ENCODE peak calls at places on chromosomes 13 and 19, in five cellular contexts. G is amniotic epithelial cell; E is retinal pigment epithelial cell; I is caudate nucleus; L is stimulated activated CD4-positive, alpha-beta T cell treated with anti-CD3 and anti-CD28 coated beads, Interleukin-1b, Interleukin-23, amount 100 ng/mL, for 4 hours. S is an unnamed sample.

GRCh38 chr13:44759222-44759721 is 183.1 kb upstream of the TSC22D1 start:
- DNase-seq in G (no peak), E (no peak), I (no peak), L (no peak), S (no peak)

GRCh38 chr19:38674388-38675133 is 27.1 kb downstream of the ACTN4 start:
- DNase-seq in G (peak), E (peak), I (no peak), L (no peak), S (no peak)

GRCh38 chr13:100594731-100595130 is 6.1 kb upstream of the GGACT start:
- DNase-seq in G (no peak), E (no peak), I (no peak), L (no peak), S (no peak)

GRCh38 chr13:36530050-36530789 is 97.9 kb downstream of the CCNA1 start:
- DNase-seq in G (peak), E (peak), I (no peak), L (no peak), S (peak)

GRCh38 chr19:3075605-3076431 is 13.5 kb upstream of the TLE5 start:
- DNase-seq in G (no peak), E (no peak), I (peak), L (peak), S (no peak)

GRCh38 chr19:39145180-39145953 is 19.8 kb downstream of the PAK4 start:
- DNase-seq in G (no peak), E (no peak), I (peak), L (no peak), S (peak)

GRCh38 chr19:18251587-18252369 is 22.5 kb downstream of the IQCN start:
- DNase-seq in G (peak), E (no peak), I (peak), L (peak), S (peak)

GRCh38 chr19:53511933-53512374 is 26.0 kb upstream of the ZNF331 start:
- DNase-seq in G (peak), E (no peak), I (no peak), L (no peak), S (peak)

GRCh38 chr19:40379446-40380198 is 10.4 kb downstream of the HIPK4 start:
- DNase-seq in G (no peak), E (no peak), I (no peak), L (no peak), S (no peak)

GRCh38 chr19:11560404-11560988 is 1.5 kb upstream of the ELOF1 start:
- DNase-seq in G (peak), E (no peak), I (peak), L (peak), S (peak)

GRCh38 chr13:20383058-20383457 is 142.6 kb downstream of the CRYL1 start:
- DNase-seq in G (no peak), E (no peak), I (no peak), L (no peak), S (no peak)

GRCh38 chr13:79297128-79297527 is 108.9 kb downstream of the RBM26 start:
- DNase-seq in G (no peak), E (no peak), I (no peak), L (no peak), S (no peak)

GRCh38 chr13:97134364-97135095 is 87.6 kb upstream of the MBNL2 start:
- DNase-seq in G (peak), E (no peak), I (no peak), L (no peak), S (no peak)

GRCh38 chr19:52206481-52206880 is 16.6 kb downstream of the PPP2R1A start:
- DNase-seq in G (no peak), E (no peak), I (no peak), L (no peak), S (no peak)

GRCh38 chr19:42250666-42251531 is 4.0 kb downstream of the ERF start:
- DNase-seq in G (peak), E (no peak), I (peak), L (no peak), S (peak)

GRCh38 chr13:110593430-110594130 is 21.8 kb upstream of the NAXD start:
- DNase-seq in G (peak), E (no peak), I (no peak), L (no peak), S (peak)

GRCh38 chr19:40805258-40805868 is 6.4 kb downstream of the EGLN2 start:
- DNase-seq in G (no peak), E (no peak), I (no peak), L (no peak), S (no peak)

GRCh38 chr13:66214467-66214866 is 1015.7 kb downstream of the PCDH9 start:
- DNase-seq in G (no peak), E (no peak), I (no peak), L (no peak), S (no peak)

GRCh38 chr13:24039621-24040475 is 120.7 kb upstream of the SPATA13 start:
- DNase-seq in G (no peak), E (no peak), I (no peak), L (no peak), S (peak)

GRCh38 chr13:28611654-28612131 is 47.2 kb upstream of the POMP start:
- DNase-seq in G (peak), E (no peak), I (no peak), L (no peak), S (peak)

GRCh38 chr13:25881136-25881926 is 170.5 kb downstream of the SHISA2 start:
- DNase-seq in G (peak), E (no peak), I (no peak), L (no peak), S (no peak)

GRCh38 chr19:4913996-4914735 is 4.9 kb downstream of the UHRF1 start:
- DNase-seq in G (peak), E (no peak), I (no peak), L (no peak), S (no peak)

GRCh38 chr19:16536130-16536529 is 6.1 kb downstream of the CHERP start:
- DNase-seq in G (no peak), E (no peak), I (no peak), L (no peak), S (no peak)

GRCh38 chr19:13633109-13633508 is 126.8 kb upstream of the CACNA1A start:
- DNase-seq in G (no peak), E (peak), I (no peak), L (no peak), S (no peak)

GRCh38 chr19:29988351-29988750 is 46.3 kb downstream of the URI1 start:
- DNase-seq in G (no peak), E (no peak), I (no peak), L (no peak), S (no peak)

GRCh38 chr13:105502193-105502592 is 1033.3 kb downstream of the EFNB2 start:
- DNase-seq in G (no peak), E (no peak), I (no peak), L (no peak), S (no peak)

GRCh38 chr13:50129065-50129922 is 114.0 kb downstream of the KCNRG start:
- DNase-seq in G (no peak), E (no peak), I (no peak), L (no peak), S (no peak)

GRCh38 chr13:42279080-42279479 is 7.1 kb downstream of the AKAP11 start:
- DNase-seq in G (peak), E (no peak), I (no peak), L (no peak), S (no peak)

GRCh38 chr19:45884682-45885555 is 1.0 kb downstream of the IRF2BP1 start:
- DNase-seq in G (no peak), E (no peak), I (no peak), L (no peak), S (no peak)

GRCh38 chr13:60798503-60798902 is 401.5 kb downstream of the TDRD3 start:
- DNase-seq in G (no peak), E (no peak), I (no peak), L (no peak), S (no peak)

GRCh38 chr19:18306209-18306902 is 16.5 kb downstream of the LSM4 start:
- DNase-seq in G (no peak), E (no peak), I (no peak), L (no peak), S (no peak)

GRCh38 chr19:38173324-38174041 is 50.5 kb downstream of the DPF1 start:
- DNase-seq in G (peak), E (no peak), I (peak), L (no peak), S (peak)

GRCh38 chr13:48431987-48432615 is 19.2 kb upstream of the LPAR6 start:
- DNase-seq in G (peak), E (no peak), I (no peak), L (no peak), S (no peak)

GRCh38 chr13:33612641-33613638 is 205.0 kb upstream of the RFC3 start:
- DNase-seq in G (no peak), E (no peak), I (no peak), L (no peak), S (no peak)

GRCh38 chr19:40726279-40726678 is 9.4 kb downstream of the ITPKC start:
- DNase-seq in G (peak), E (no peak), I (no peak), L (no peak), S (no peak)

GRCh38 chr19:41795031-41795461 is 1.3 kb upstream of the CEACAM3 start:
- DNase-seq in G (peak), E (no peak), I (no peak), L (peak), S (no peak)

GRCh38 chr19:16620584-16620983 is 7.4 kb downstream of the MED26 start:
- DNase-seq in G (no peak), E (no peak), I (no peak), L (no peak), S (no peak)

GRCh38 chr19:29841209-29841558 is 29.4 kb downstream of the CCNE1 start:
- DNase-seq in G (peak), E (no peak), I (no peak), L (no peak), S (no peak)

GRCh38 chr19:38838208-38838985 is 6.8 kb upstream of the ECH1 start:
- DNase-seq in G (no peak), E (no peak), I (no peak), L (peak), S (no peak)

S was measured in hippocampal formation.